ENCODE peak calls at places on chromosomes 7 and 10, in six cellular contexts. X, S, V, T, J and B are unnamed samples.
A peak's percentile ranks its signal among the peaks of the same experiment; 100 is the strongest.

GRCh38 chr10:77925410-77925794 is 1.2 kb downstream of the DLG5 start:
- DNase-seq in X (no peak), S (peak; percentile 36), V (no peak), T (peak; percentile 45), J (no peak), B (no peak)

GRCh38 chr10:114261116-114261515 is 22.1 kb downstream of the VWA2 start:
- DNase-seq in X (no peak), S (no peak), V (no peak), T (peak; percentile 54), J (no peak), B (no peak)

GRCh38 chr7:158814637-158815036 is 14.7 kb downstream of the ESYT2 start:
- DNase-seq in X (no peak), S (no peak), V (no peak), T (no peak), J (no peak), B (no peak)

GRCh38 chr7:130986271-130986690 is 252.3 kb upstream of the KLF14 start:
- DNase-seq in X (no peak), S (no peak), V (no peak), T (no peak), J (no peak), B (no peak)

GRCh38 chr10:73584737-73585136 is 6.4 kb downstream of the USP54 start:
- DNase-seq in X (no peak), S (no peak), V (no peak), T (peak; percentile 52), J (no peak), B (no peak)

GRCh38 chr7:83936056-83936703 is 258.4 kb downstream of the SEMA3A start:
- DNase-seq in X (peak; percentile 34), S (peak; percentile 31), V (no peak), T (peak; percentile 81), J (no peak), B (no peak)

GRCh38 chr7:690478-691360 is 35.8 kb upstream of the DNAAF5 start:
- DNase-seq in X (no peak), S (no peak), V (no peak), T (peak; percentile 12), J (no peak), B (peak; percentile 47)

GRCh38 chr7:140455743-140456142 is 23.6 kb downstream of the MKRN1 start:
- DNase-seq in X (no peak), S (no peak), V (no peak), T (no peak), J (no peak), B (no peak)

GRCh38 chr10:59741048-59741447 is 12.2 kb downstream of the MRLN start:
- DNase-seq in X (no peak), S (no peak), V (no peak), T (no peak), J (no peak), B (no peak)

GRCh38 chr7:46653848-46654247 is 732.8 kb upstream of the IGFBP3 start:
- DNase-seq in X (no peak), S (no peak), V (no peak), T (no peak), J (no peak), B (no peak)

GRCh38 chr7:145902123-145902522 is 214.5 kb upstream of the CNTNAP2 start:
- DNase-seq in X (no peak), S (no peak), V (no peak), T (no peak), J (no peak), B (no peak)

GRCh38 chr7:36208406-36208805 is 55.4 kb downstream of the EEPD1 start:
- DNase-seq in X (no peak), S (no peak), V (no peak), T (peak; percentile 41), J (no peak), B (no peak)

GRCh38 chr10:118481871-118482270 is 113.6 kb downstream of the PRLHR start:
- DNase-seq in X (no peak), S (no peak), V (no peak), T (no peak), J (no peak), B (no peak)

GRCh38 chr7:134932707-134933370 is 53.5 kb upstream of the AGBL3 start:
- DNase-seq in X (no peak), S (no peak), V (no peak), T (peak; percentile 37), J (no peak), B (no peak)

GRCh38 chr10:117429644-117430043 is 54.4 kb upstream of the PDZD8 start:
- DNase-seq in X (no peak), S (no peak), V (no peak), T (no peak), J (no peak), B (no peak)

GRCh38 chr7:107179326-107180163 is 10.7 kb downstream of the HBP1 start:
- DNase-seq in X (no peak), S (no peak), V (no peak), T (peak; percentile 43), J (no peak), B (no peak)

GRCh38 chr10:132182591-132182990 is 4.2 kb upstream of the DPYSL4 start:
- DNase-seq in X (no peak), S (no peak), V (no peak), T (no peak), J (no peak), B (peak; percentile 18)

GRCh38 chr7:22549667-22550513 is 49.9 kb upstream of the STEAP1B start:
- DNase-seq in X (no peak), S (no peak), V (no peak), T (peak; percentile 7), J (no peak), B (peak; percentile 88)

GRCh38 chr10:132693676-132694075 is 92.3 kb downstream of the NKX6-2 start:
- DNase-seq in X (no peak), S (no peak), V (no peak), T (peak; percentile 31), J (no peak), B (no peak)

DNA sequence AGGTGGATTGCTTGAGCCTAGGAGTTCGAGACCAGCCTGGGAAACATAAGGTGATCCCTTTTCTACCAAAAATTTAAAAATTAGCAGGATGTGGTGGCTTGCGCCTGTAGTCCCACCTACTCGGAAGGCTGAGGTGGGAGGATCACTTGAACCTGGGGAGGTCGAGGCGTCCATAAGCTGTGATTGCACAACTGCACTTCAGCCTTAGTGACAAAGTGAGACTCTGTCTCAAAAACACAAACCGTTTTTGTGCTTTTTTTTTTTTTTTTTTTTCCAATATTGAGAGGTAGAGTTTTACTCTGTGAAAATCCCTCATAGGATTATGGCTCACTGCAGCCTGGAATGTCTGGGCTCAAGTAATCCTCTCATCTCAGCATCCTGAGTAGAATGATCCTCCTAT is 14.1 kb downstream of the CCAR1 start:
- DNase-seq in X (no peak), S (no peak), V (no peak), T (no peak), J (no peak), B (no peak)
- H3K36me3 ChIP-seq in X (no peaks in the 10 kb centered on the region), S (peaks cover 3% of the 10 kb centered on the region), V (no peaks in the 10 kb centered on the region), T (peaks cover 55% of the 10 kb centered on the region), J (no peaks in the 10 kb centered on the region), B (peaks cover 100% of the 10 kb centered on the region)

DNA sequence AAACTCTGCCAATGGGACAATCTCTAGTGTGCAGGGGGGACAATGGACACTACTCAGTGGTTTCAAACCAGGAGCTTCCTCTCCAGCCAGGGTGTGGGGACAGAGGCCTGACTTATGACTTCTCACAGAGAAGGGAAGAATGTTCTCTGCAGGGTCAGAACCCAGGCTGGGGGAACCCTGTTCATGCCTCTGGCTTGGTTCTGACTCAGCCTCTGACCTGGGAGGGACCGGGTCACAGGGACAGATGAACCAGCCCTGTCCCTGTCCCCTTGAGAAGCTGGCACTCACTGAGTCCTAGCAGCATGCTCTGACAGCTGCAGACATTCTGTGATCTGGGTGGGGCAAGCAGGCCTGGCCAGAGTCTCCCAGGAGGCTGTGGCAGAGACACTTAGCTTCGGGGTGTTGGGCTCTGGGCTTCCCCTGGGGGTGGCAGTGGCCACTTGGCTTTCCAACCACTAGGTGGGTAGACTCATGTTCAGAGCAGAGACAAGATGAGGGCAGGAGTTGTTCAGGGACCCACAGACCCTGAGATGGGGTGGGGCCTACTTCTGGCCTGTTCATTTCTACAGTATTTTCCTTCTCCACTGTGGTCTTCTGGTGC is 13.6 kb downstream of the TSPAN15 start:
- DNase-seq in X (peak; percentile 77), S (no peak), V (no peak), T (no peak), J (no peak), B (peak; percentile 75)
- TF ChIP-seq POLR2A in X (peak; percentile 58), S (no peak), V (no peak), T (no peak), J (no peak), B (no peak)

GRCh38 chr10:127921751-127922140 is 14.8 kb downstream of the PTPRE start:
- DNase-seq in X (no peak), S (no peak), V (no peak), T (no peak), J (no peak), B (no peak)

GRCh38 chr10:127922675-127923366 is 15.9 kb downstream of the PTPRE start:
- DNase-seq in X (no peak), S (no peak), V (no peak), T (peak; percentile 55), J (no peak), B (no peak)

GRCh38 chr10:127925471-127926207 is 18.7 kb downstream of the PTPRE start:
- DNase-seq in X (no peak), S (no peak), V (no peak), T (no peak), J (no peak), B (no peak)

GRCh38 chr10:127922206-127922605 is 15.3 kb downstream of the PTPRE start:
- DNase-seq in X (no peak), S (no peak), V (no peak), T (no peak), J (no peak), B (no peak)

DNA sequence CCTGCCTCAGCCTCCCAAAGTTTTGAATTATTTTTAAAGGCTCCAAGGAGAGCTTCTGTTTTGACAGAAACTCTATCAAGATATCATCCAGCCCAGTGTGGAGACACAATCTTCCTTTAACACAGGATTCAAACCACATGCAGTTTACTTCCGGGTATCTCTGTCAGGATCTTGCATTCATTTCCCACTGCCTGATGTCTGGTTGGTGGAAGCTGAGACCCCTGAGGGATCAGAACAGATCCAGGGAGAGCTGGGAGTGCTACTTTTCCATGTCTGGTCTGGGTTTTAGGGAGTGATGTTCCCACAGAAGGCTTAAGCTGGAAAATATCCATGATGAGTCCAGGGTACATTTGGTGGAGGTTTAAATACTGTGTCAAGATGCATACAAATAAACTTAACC is 16.7 kb downstream of the PTPRE start:
- DNase-seq in X (no peak), S (no peak), V (no peak), T (no peak), J (no peak), B (no peak)
- H3K27ac ChIP-seq in X (no peak overlapping the region), S (no peak overlapping the region), V (peak overlapping the region; percentile 75), T (no peak overlapping the region), J (peak overlapping the region; percentile 70), B (no peak overlapping the region)

DNA sequence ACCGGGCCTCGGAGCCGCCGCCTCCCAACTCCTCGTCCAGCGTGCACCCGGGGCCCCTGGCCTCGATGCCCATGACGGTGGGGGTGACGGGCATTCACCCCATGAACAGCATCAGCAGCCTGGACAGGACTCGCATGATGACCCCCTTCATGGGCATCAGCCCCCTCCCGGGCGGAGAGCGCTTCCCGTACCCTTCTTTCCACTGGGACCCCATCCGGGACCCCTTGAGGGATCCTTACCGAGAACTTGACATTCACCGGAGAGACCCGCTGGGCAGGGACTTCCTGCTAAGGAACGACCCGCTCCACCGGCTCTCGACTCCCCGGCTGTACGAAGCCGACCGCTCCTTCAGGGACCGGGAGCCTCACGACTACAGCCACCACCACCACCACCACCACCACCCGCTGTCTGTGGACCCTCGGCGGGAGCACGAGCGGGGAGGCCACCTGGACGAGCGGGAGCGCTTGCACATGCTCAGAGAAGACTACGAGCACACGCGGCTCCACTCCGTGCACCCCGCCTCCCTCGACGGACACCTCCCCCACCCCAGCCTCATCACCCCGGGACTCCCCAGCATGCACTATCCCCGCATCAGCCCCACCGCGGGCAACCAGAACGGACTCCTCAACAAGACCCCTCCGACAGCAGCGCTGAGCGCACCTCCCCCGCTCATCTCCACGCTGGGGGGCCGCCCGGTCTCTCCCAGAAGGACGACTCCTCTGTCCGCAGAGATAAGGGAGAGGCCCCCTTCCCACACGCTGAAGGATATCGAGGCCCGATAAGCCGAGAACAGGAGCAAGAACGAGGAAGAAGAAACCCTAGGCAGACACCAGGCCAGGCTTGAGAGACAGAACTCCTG is 341.5 kb upstream of the GALNT17 start:
- DNase-seq in X (no peak), S (no peak), V (no peak), T (no peak), J (no peak), B (no peak)
- H3K36me3 ChIP-seq in X (no peaks in the 10 kb centered on the region), S (peaks cover 8% of the 10 kb centered on the region), V (peaks cover 7% of the 10 kb centered on the region), T (peaks cover 16% of the 10 kb centered on the region), J (peaks cover 4% of the 10 kb centered on the region), B (peaks cover 69% of the 10 kb centered on the region)